ENCODE peak calls at places on chromosome 12, in six cellular contexts. One of them, this sample, is unnamed.

GRCh38 chr12:16626991-16627390 is 21.0 kb upstream of the LMO3 start:
- DNase-seq in kidney: no peak
- DNase-seq in tibial artery: no peak
- DNase-seq in dermis microvascular lymphatic vessel endothelial cell: no peak
- DNase-seq in skeletal muscle cell: no peak
- DNase-seq in stimulated activated CD8-positive, alpha-beta memory T cell treated with anti-CD3 and anti-CD28 coated beads, Interleukin-4, amount 100 ng/mL, for 4 hours: no peak
- DNase-seq in this sample: no peak

GRCh38 chr12:102349079-102349478 is 131.3 kb downstream of the IGF1 start:
- DNase-seq in kidney: no peak
- DNase-seq in tibial artery: no peak
- DNase-seq in dermis microvascular lymphatic vessel endothelial cell: no peak
- DNase-seq in skeletal muscle cell: no peak
- DNase-seq in stimulated activated CD8-positive, alpha-beta memory T cell treated with anti-CD3 and anti-CD28 coated beads, Interleukin-4, amount 100 ng/mL, for 4 hours: no peak
- DNase-seq in this sample: no peak

GRCh38 chr12:62435337-62436163 is 31.1 kb upstream of the MON2 start:
- DNase-seq in kidney: peak; percentile 78
- DNase-seq in tibial artery: peak; percentile 59
- DNase-seq in dermis microvascular lymphatic vessel endothelial cell: peak; percentile 51
- DNase-seq in skeletal muscle cell: peak; percentile 14
- DNase-seq in stimulated activated CD8-positive, alpha-beta memory T cell treated with anti-CD3 and anti-CD28 coated beads, Interleukin-4, amount 100 ng/mL, for 4 hours: no peak
- DNase-seq in this sample: peak; percentile 65

GRCh38 chr12:2333516-2333915 is 280.7 kb downstream of the CACNA1C start:
- DNase-seq in kidney: no peak
- DNase-seq in tibial artery: no peak
- DNase-seq in dermis microvascular lymphatic vessel endothelial cell: no peak
- DNase-seq in skeletal muscle cell: no peak
- DNase-seq in stimulated activated CD8-positive, alpha-beta memory T cell treated with anti-CD3 and anti-CD28 coated beads, Interleukin-4, amount 100 ng/mL, for 4 hours: no peak
- DNase-seq in this sample: no peak

GRCh38 chr12:7642876-7643309 is 22.8 kb downstream of the APOBEC1 start:
- DNase-seq in kidney: no peak
- DNase-seq in tibial artery: no peak
- DNase-seq in dermis microvascular lymphatic vessel endothelial cell: peak; percentile 40
- DNase-seq in skeletal muscle cell: no peak
- DNase-seq in stimulated activated CD8-positive, alpha-beta memory T cell treated with anti-CD3 and anti-CD28 coated beads, Interleukin-4, amount 100 ng/mL, for 4 hours: no peak
- DNase-seq in this sample: no peak

GRCh38 chr12:115044073-115044472 is 360.1 kb upstream of the TBX3 start:
- DNase-seq in kidney: no peak
- DNase-seq in tibial artery: no peak
- DNase-seq in dermis microvascular lymphatic vessel endothelial cell: no peak
- DNase-seq in skeletal muscle cell: no peak
- DNase-seq in stimulated activated CD8-positive, alpha-beta memory T cell treated with anti-CD3 and anti-CD28 coated beads, Interleukin-4, amount 100 ng/mL, for 4 hours: no peak
- DNase-seq in this sample: no peak

GRCh38 chr12:1911598-1912575 is 6.6 kb downstream of the CACNA2D4 start:
- DNase-seq in kidney: no peak
- DNase-seq in tibial artery: no peak
- DNase-seq in dermis microvascular lymphatic vessel endothelial cell: no peak
- DNase-seq in skeletal muscle cell: no peak
- DNase-seq in stimulated activated CD8-positive, alpha-beta memory T cell treated with anti-CD3 and anti-CD28 coated beads, Interleukin-4, amount 100 ng/mL, for 4 hours: no peak
- DNase-seq in this sample: peak; percentile 31

GRCh38 chr12:49108958-49109404 is 1.7 kb downstream of the LMBR1L start:
- DNase-seq in kidney: no peak
- DNase-seq in tibial artery: peak; percentile 72
- DNase-seq in dermis microvascular lymphatic vessel endothelial cell: no peak
- DNase-seq in skeletal muscle cell: no peak
- DNase-seq in stimulated activated CD8-positive, alpha-beta memory T cell treated with anti-CD3 and anti-CD28 coated beads, Interleukin-4, amount 100 ng/mL, for 4 hours: no peak
- DNase-seq in this sample: peak; percentile 79

GRCh38 chr12:6097384-6097783 is 27.1 kb downstream of the VWF start:
- DNase-seq in kidney: no peak
- DNase-seq in tibial artery: no peak
- DNase-seq in dermis microvascular lymphatic vessel endothelial cell: peak; percentile 46
- DNase-seq in skeletal muscle cell: no peak
- DNase-seq in stimulated activated CD8-positive, alpha-beta memory T cell treated with anti-CD3 and anti-CD28 coated beads, Interleukin-4, amount 100 ng/mL, for 4 hours: no peak
- DNase-seq in this sample: peak; percentile 12

GRCh38 chr12:3304436-3305135 is 186.4 kb upstream of the PRMT8 start:
- DNase-seq in kidney: peak; percentile 90
- DNase-seq in tibial artery: no peak
- DNase-seq in dermis microvascular lymphatic vessel endothelial cell: peak; percentile 89
- DNase-seq in skeletal muscle cell: peak; percentile 60
- DNase-seq in stimulated activated CD8-positive, alpha-beta memory T cell treated with anti-CD3 and anti-CD28 coated beads, Interleukin-4, amount 100 ng/mL, for 4 hours: no peak
- DNase-seq in this sample: no peak

GRCh38 chr12:113048716-113049127 is 7.8 kb upstream of the DTX1 start:
- DNase-seq in kidney: no peak
- DNase-seq in tibial artery: peak; percentile 51
- DNase-seq in dermis microvascular lymphatic vessel endothelial cell: peak; percentile 67
- DNase-seq in skeletal muscle cell: peak; percentile 7
- DNase-seq in stimulated activated CD8-positive, alpha-beta memory T cell treated with anti-CD3 and anti-CD28 coated beads, Interleukin-4, amount 100 ng/mL, for 4 hours: peak; percentile 39
- DNase-seq in this sample: peak; percentile 72

GRCh38 chr12:100789146-100789545 is 5.4 kb upstream of the ANO4 start:
- DNase-seq in kidney: no peak
- DNase-seq in tibial artery: no peak
- DNase-seq in dermis microvascular lymphatic vessel endothelial cell: no peak
- DNase-seq in skeletal muscle cell: no peak
- DNase-seq in stimulated activated CD8-positive, alpha-beta memory T cell treated with anti-CD3 and anti-CD28 coated beads, Interleukin-4, amount 100 ng/mL, for 4 hours: no peak
- DNase-seq in this sample: no peak

GRCh38 chr12:4997939-4998338 is 45.7 kb upstream of the KCNA5 start:
- DNase-seq in kidney: no peak
- DNase-seq in tibial artery: peak; percentile 84
- DNase-seq in dermis microvascular lymphatic vessel endothelial cell: peak; percentile 26
- DNase-seq in skeletal muscle cell: peak; percentile 86
- DNase-seq in stimulated activated CD8-positive, alpha-beta memory T cell treated with anti-CD3 and anti-CD28 coated beads, Interleukin-4, amount 100 ng/mL, for 4 hours: no peak
- DNase-seq in this sample: no peak

GRCh38 chr12:50820177-50820576 is 22.5 kb upstream of the TMPRSS12 start:
- DNase-seq in kidney: no peak
- DNase-seq in tibial artery: no peak
- DNase-seq in dermis microvascular lymphatic vessel endothelial cell: no peak
- DNase-seq in skeletal muscle cell: no peak
- DNase-seq in stimulated activated CD8-positive, alpha-beta memory T cell treated with anti-CD3 and anti-CD28 coated beads, Interleukin-4, amount 100 ng/mL, for 4 hours: no peak
- DNase-seq in this sample: no peak

GRCh38 chr12:66065146-66065545 is 65.4 kb downstream of the LLPH start:
- DNase-seq in kidney: no peak
- DNase-seq in tibial artery: no peak
- DNase-seq in dermis microvascular lymphatic vessel endothelial cell: no peak
- DNase-seq in skeletal muscle cell: no peak
- DNase-seq in stimulated activated CD8-positive, alpha-beta memory T cell treated with anti-CD3 and anti-CD28 coated beads, Interleukin-4, amount 100 ng/mL, for 4 hours: no peak
- DNase-seq in this sample: no peak

GRCh38 chr12:9651265-9651729 is 18.2 kb upstream of the CLEC2D start:
- DNase-seq in kidney: no peak
- DNase-seq in tibial artery: no peak
- DNase-seq in dermis microvascular lymphatic vessel endothelial cell: peak; percentile 68
- DNase-seq in skeletal muscle cell: no peak
- DNase-seq in stimulated activated CD8-positive, alpha-beta memory T cell treated with anti-CD3 and anti-CD28 coated beads, Interleukin-4, amount 100 ng/mL, for 4 hours: no peak
- DNase-seq in this sample: no peak

GRCh38 chr12:116551952-116552749 is 7.0 kb upstream of the MAP1LC3B2 start:
- DNase-seq in kidney: no peak
- DNase-seq in tibial artery: no peak
- DNase-seq in dermis microvascular lymphatic vessel endothelial cell: peak; percentile 63
- DNase-seq in skeletal muscle cell: peak; percentile 67
- DNase-seq in stimulated activated CD8-positive, alpha-beta memory T cell treated with anti-CD3 and anti-CD28 coated beads, Interleukin-4, amount 100 ng/mL, for 4 hours: no peak
- DNase-seq in this sample: no peak

This sample was measured in sciatic nerve.